ENCODE peak calls at places on chromosomes 13 and 19, in five cellular contexts. One of them, this sample, is unnamed.

GRCh38 chr13:112887557-112887991 is 81.4 kb upstream of the MCF2L start:
- DNase-seq in GM10248: no peak
- DNase-seq in GM23338: no peak
- DNase-seq in CD4-positive, alpha-beta T cell: no peak
- DNase-seq in AG04449: no peak
- DNase-seq in this sample: no peak

GRCh38 chr19:14400913-14401312 is 18.2 kb downstream of the DDX39A start:
- DNase-seq in CD4-positive, alpha-beta T cell: no peak
- DNase-seq in AG04449: no peak
- DNase-seq in GM10248: no peak
- DNase-seq in GM23338: no peak
- DNase-seq in this sample: no peak

GRCh38 chr13:74087304-74087703 is 46.9 kb downstream of the KLF12 start:
- DNase-seq in GM23338: no peak
- DNase-seq in CD4-positive, alpha-beta T cell: no peak
- DNase-seq in GM10248: no peak
- DNase-seq in AG04449: no peak
- DNase-seq in this sample: no peak

GRCh38 chr13:113596321-113597200 is 12.0 kb downstream of the TFDP1 start:
- DNase-seq in GM10248: no peak
- DNase-seq in CD4-positive, alpha-beta T cell: no peak
- DNase-seq in AG04449: no peak
- DNase-seq in GM23338: no peak
- DNase-seq in this sample: no peak

GRCh38 chr19:8609210-8610040 is 1.1 kb downstream of the ADAMTS10 start:
- DNase-seq in AG04449: no peak
- DNase-seq in CD4-positive, alpha-beta T cell: no peak
- DNase-seq in GM10248: no peak
- DNase-seq in GM23338: peak
- DNase-seq in this sample: no peak

GRCh38 chr13:111262715-111263114 is 57.7 kb upstream of the TEX29 start:
- DNase-seq in GM10248: no peak
- DNase-seq in GM23338: no peak
- DNase-seq in CD4-positive, alpha-beta T cell: no peak
- DNase-seq in AG04449: no peak
- DNase-seq in this sample: no peak

GRCh38 chr19:17236414-17236716 is 9.4 kb downstream of the NR2F6 start:
- DNase-seq in AG04449: no peak
- DNase-seq in CD4-positive, alpha-beta T cell: no peak
- DNase-seq in GM23338: peak
- DNase-seq in GM10248: no peak
- DNase-seq in this sample: no peak

GRCh38 chr19:6588508-6589345 is 2.2 kb downstream of the CD70 start:
- DNase-seq in GM23338: peak
- DNase-seq in GM10248: no peak
- DNase-seq in AG04449: no peak
- DNase-seq in CD4-positive, alpha-beta T cell: no peak
- DNase-seq in this sample: no peak

GRCh38 chr13:79679334-79679733 is 198.4 kb downstream of the NDFIP2 start:
- DNase-seq in AG04449: no peak
- DNase-seq in GM23338: peak
- DNase-seq in GM10248: peak
- DNase-seq in CD4-positive, alpha-beta T cell: no peak
- DNase-seq in this sample: peak

GRCh38 chr13:39789451-39789850 is 134.0 kb downstream of the COG6 start:
- DNase-seq in CD4-positive, alpha-beta T cell: no peak
- DNase-seq in AG04449: no peak
- DNase-seq in GM10248: no peak
- DNase-seq in GM23338: no peak
- DNase-seq in this sample: no peak

GRCh38 chr19:10412257-10412977 is 7.9 kb upstream of the PDE4A start:
- DNase-seq in AG04449: no peak
- DNase-seq in GM10248: no peak
- DNase-seq in CD4-positive, alpha-beta T cell: no peak
- DNase-seq in GM23338: no peak
- DNase-seq in this sample: no peak

GRCh38 chr13:48859168-48860105 is 116.3 kb upstream of the FNDC3A start:
- DNase-seq in AG04449: no peak
- DNase-seq in GM10248: peak
- DNase-seq in CD4-positive, alpha-beta T cell: no peak
- DNase-seq in GM23338: peak
- DNase-seq in this sample: no peak

GRCh38 chr19:16949496-16950023 is 60.8 kb downstream of the F2RL3 start:
- DNase-seq in CD4-positive, alpha-beta T cell: no peak
- DNase-seq in GM10248: peak
- DNase-seq in AG04449: no peak
- DNase-seq in GM23338: no peak
- DNase-seq in this sample: no peak

GRCh38 chr13:40236566-40237168 is 429.8 kb downstream of the FOXO1 start:
- DNase-seq in GM23338: no peak
- DNase-seq in AG04449: no peak
- DNase-seq in GM10248: no peak
- DNase-seq in CD4-positive, alpha-beta T cell: no peak
- DNase-seq in this sample: no peak

GRCh38 chr19:31314849-31315620 is 34.2 kb downstream of the TSHZ3 start:
- DNase-seq in AG04449: no peak
- DNase-seq in GM23338: no peak
- DNase-seq in GM10248: no peak
- DNase-seq in CD4-positive, alpha-beta T cell: no peak
- DNase-seq in this sample: no peak
- TF ChIP-seq CTCF in AG04449: peak
- TF ChIP-seq CTCF in GM23338: peak
- TF ChIP-seq CTCF in GM10248: no peak
- TF ChIP-seq CTCF in CD4-positive, alpha-beta T cell: no peak
- TF ChIP-seq CTCF in this sample: peak

GRCh38 chr19:42424712-42425131 is 2.5 kb downstream of the LIPE start:
- DNase-seq in GM10248: no peak
- DNase-seq in CD4-positive, alpha-beta T cell: no peak
- DNase-seq in AG04449: no peak
- DNase-seq in GM23338: peak
- DNase-seq in this sample: no peak
- TF ChIP-seq CTCF in GM10248: no peak
- TF ChIP-seq CTCF in CD4-positive, alpha-beta T cell: no peak
- TF ChIP-seq CTCF in AG04449: no peak
- TF ChIP-seq CTCF in GM23338: peak
- TF ChIP-seq CTCF in this sample: no peak

GRCh38 chr19:35882074-35882832 is 13.9 kb downstream of the APLP1 start:
- DNase-seq in GM10248: peak
- DNase-seq in GM23338: peak
- DNase-seq in AG04449: peak
- DNase-seq in CD4-positive, alpha-beta T cell: no peak
- DNase-seq in this sample: peak
- TF ChIP-seq CTCF in GM10248: peak
- TF ChIP-seq CTCF in GM23338: peak
- TF ChIP-seq CTCF in AG04449: peak
- TF ChIP-seq CTCF in CD4-positive, alpha-beta T cell: peak
- TF ChIP-seq CTCF in this sample: peak

DNA sequence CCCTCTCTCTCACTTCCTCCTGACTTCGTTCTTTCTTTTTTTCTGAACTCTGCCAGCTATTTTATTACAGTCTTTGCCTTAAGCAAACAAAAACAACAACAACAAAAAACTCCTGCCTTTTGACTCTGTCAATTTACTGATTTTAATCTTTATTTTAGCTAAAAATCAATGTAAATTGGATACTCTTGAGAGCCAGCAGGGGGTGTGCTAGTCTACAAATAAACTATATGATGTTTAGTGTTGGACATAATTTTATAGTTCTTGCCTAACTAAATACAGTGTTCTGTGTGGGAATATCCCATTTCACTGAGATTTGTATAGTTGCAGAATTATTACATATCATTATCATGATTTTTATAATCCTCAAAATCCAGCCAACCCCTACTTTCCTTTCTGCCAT is 1199.9 kb upstream of the SPRY2 start:
- DNase-seq in GM10248: no peak
- DNase-seq in CD4-positive, alpha-beta T cell: no peak
- DNase-seq in GM23338: peak
- DNase-seq in AG04449: no peak
- DNase-seq in this sample: no peak
- TF ChIP-seq CTCF in GM10248: peak
- TF ChIP-seq CTCF in CD4-positive, alpha-beta T cell: no peak
- TF ChIP-seq CTCF in GM23338: no peak
- TF ChIP-seq CTCF in AG04449: no peak
- TF ChIP-seq CTCF in this sample: no peak

DNA sequence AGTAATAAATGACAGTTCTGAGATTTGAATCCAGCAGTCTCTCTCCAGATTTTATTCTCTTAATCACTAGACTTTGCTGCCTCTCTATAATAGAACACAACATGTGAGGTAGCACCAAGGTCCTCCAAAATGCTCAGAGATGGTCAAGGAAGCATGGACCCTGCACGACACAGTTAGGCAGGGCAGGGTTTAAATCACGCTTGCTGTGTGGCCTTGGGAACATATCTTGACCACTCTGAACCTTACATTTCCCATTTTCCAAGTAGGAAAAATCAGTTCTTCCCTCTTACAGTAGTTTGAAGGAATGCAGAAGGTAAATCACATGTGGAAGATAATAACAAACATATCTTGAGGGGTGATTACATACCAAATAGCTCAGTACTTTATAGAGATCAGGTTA is 6.3 kb downstream of the SYT3 start:
- DNase-seq in GM10248: no peak
- DNase-seq in CD4-positive, alpha-beta T cell: no peak
- DNase-seq in GM23338: no peak
- DNase-seq in AG04449: no peak
- DNase-seq in this sample: no peak
- TF ChIP-seq CTCF in GM10248: no peak
- TF ChIP-seq CTCF in CD4-positive, alpha-beta T cell: no peak
- TF ChIP-seq CTCF in GM23338: no peak
- TF ChIP-seq CTCF in AG04449: no peak
- TF ChIP-seq CTCF in this sample: no peak